ENCODE peak calls at places on chromosomes 7 and 10, in five cellular contexts. One of them, this sample, is unnamed.

GRCh38 chr10:132186488-132187413 is at the start of gene DPYSL4:
- DNase-seq in foreskin fibroblast: peak
- DNase-seq in stimulated activated CD4-positive, alpha-beta T cell treated with anti-CD3 and anti-CD28 coated beads, TNF-alpha, amount 100 ng/mL, for 24 hours: no peak
- DNase-seq in astrocyte of the spinal cord: no peak
- DNase-seq in AG08396: peak
- DNase-seq in this sample: no peak

GRCh38 chr10:43236176-43236850 is 30.6 kb downstream of the RASGEF1A start:
- DNase-seq in stimulated activated CD4-positive, alpha-beta T cell treated with anti-CD3 and anti-CD28 coated beads, TNF-alpha, amount 100 ng/mL, for 24 hours: no peak
- DNase-seq in foreskin fibroblast: no peak
- DNase-seq in AG08396: no peak
- DNase-seq in astrocyte of the spinal cord: no peak
- DNase-seq in this sample: no peak

GRCh38 chr10:71064413-71065118 is 147.8 kb upstream of the UNC5B start:
- DNase-seq in foreskin fibroblast: no peak
- DNase-seq in astrocyte of the spinal cord: no peak
- DNase-seq in AG08396: no peak
- DNase-seq in stimulated activated CD4-positive, alpha-beta T cell treated with anti-CD3 and anti-CD28 coated beads, TNF-alpha, amount 100 ng/mL, for 24 hours: no peak
- DNase-seq in this sample: no peak

GRCh38 chr7:45163692-45164052 is 6.1 kb downstream of the RAMP3 start:
- DNase-seq in foreskin fibroblast: no peak
- DNase-seq in AG08396: no peak
- DNase-seq in astrocyte of the spinal cord: no peak
- DNase-seq in stimulated activated CD4-positive, alpha-beta T cell treated with anti-CD3 and anti-CD28 coated beads, TNF-alpha, amount 100 ng/mL, for 24 hours: no peak
- DNase-seq in this sample: no peak

GRCh38 chr7:101216860-101217387 is 457 bp downstream of the PLOD3 start:
- DNase-seq in astrocyte of the spinal cord: no peak
- DNase-seq in AG08396: no peak
- DNase-seq in stimulated activated CD4-positive, alpha-beta T cell treated with anti-CD3 and anti-CD28 coated beads, TNF-alpha, amount 100 ng/mL, for 24 hours: no peak
- DNase-seq in foreskin fibroblast: no peak
- DNase-seq in this sample: peak

GRCh38 chr7:45267262-45267661 is 109.7 kb downstream of the RAMP3 start:
- DNase-seq in stimulated activated CD4-positive, alpha-beta T cell treated with anti-CD3 and anti-CD28 coated beads, TNF-alpha, amount 100 ng/mL, for 24 hours: no peak
- DNase-seq in foreskin fibroblast: peak
- DNase-seq in astrocyte of the spinal cord: peak
- DNase-seq in AG08396: peak
- DNase-seq in this sample: no peak

GRCh38 chr7:72308986-72309385 is 103.2 kb downstream of the CALN1 start:
- DNase-seq in astrocyte of the spinal cord: no peak
- DNase-seq in foreskin fibroblast: no peak
- DNase-seq in AG08396: no peak
- DNase-seq in stimulated activated CD4-positive, alpha-beta T cell treated with anti-CD3 and anti-CD28 coated beads, TNF-alpha, amount 100 ng/mL, for 24 hours: no peak
- DNase-seq in this sample: no peak

GRCh38 chr7:75955293-75955938 is 39.0 kb downstream of the TMEM120A start:
- DNase-seq in stimulated activated CD4-positive, alpha-beta T cell treated with anti-CD3 and anti-CD28 coated beads, TNF-alpha, amount 100 ng/mL, for 24 hours: no peak
- DNase-seq in astrocyte of the spinal cord: no peak
- DNase-seq in AG08396: no peak
- DNase-seq in foreskin fibroblast: no peak
- DNase-seq in this sample: no peak

GRCh38 chr7:74101061-74101681 is 17.6 kb downstream of the LIMK1 start:
- DNase-seq in AG08396: no peak
- DNase-seq in stimulated activated CD4-positive, alpha-beta T cell treated with anti-CD3 and anti-CD28 coated beads, TNF-alpha, amount 100 ng/mL, for 24 hours: no peak
- DNase-seq in astrocyte of the spinal cord: no peak
- DNase-seq in foreskin fibroblast: peak
- DNase-seq in this sample: peak

GRCh38 chr10:121614746-121615145 is 16.5 kb upstream of the FGFR2 start:
- DNase-seq in foreskin fibroblast: no peak
- DNase-seq in AG08396: no peak
- DNase-seq in stimulated activated CD4-positive, alpha-beta T cell treated with anti-CD3 and anti-CD28 coated beads, TNF-alpha, amount 100 ng/mL, for 24 hours: no peak
- DNase-seq in astrocyte of the spinal cord: no peak
- DNase-seq in this sample: no peak

GRCh38 chr7:8201846-8202441 is 60.0 kb downstream of the ICA1 start:
- DNase-seq in astrocyte of the spinal cord: no peak
- DNase-seq in stimulated activated CD4-positive, alpha-beta T cell treated with anti-CD3 and anti-CD28 coated beads, TNF-alpha, amount 100 ng/mL, for 24 hours: no peak
- DNase-seq in foreskin fibroblast: no peak
- DNase-seq in AG08396: no peak
- DNase-seq in this sample: no peak

GRCh38 chr7:132485600-132486594 is 90.4 kb downstream of the PLXNA4 start:
- DNase-seq in AG08396: no peak
- DNase-seq in astrocyte of the spinal cord: no peak
- DNase-seq in foreskin fibroblast: no peak
- DNase-seq in stimulated activated CD4-positive, alpha-beta T cell treated with anti-CD3 and anti-CD28 coated beads, TNF-alpha, amount 100 ng/mL, for 24 hours: no peak
- DNase-seq in this sample: no peak

GRCh38 chr7:135509589-135509838 is 388 bp downstream of the CNOT4 start:
- DNase-seq in stimulated activated CD4-positive, alpha-beta T cell treated with anti-CD3 and anti-CD28 coated beads, TNF-alpha, amount 100 ng/mL, for 24 hours: no peak
- DNase-seq in foreskin fibroblast: no peak
- DNase-seq in AG08396: peak
- DNase-seq in astrocyte of the spinal cord: no peak
- DNase-seq in this sample: no peak

GRCh38 chr7:100446040-100446439 is 9.7 kb upstream of the PPP1R35 start:
- DNase-seq in foreskin fibroblast: peak
- DNase-seq in stimulated activated CD4-positive, alpha-beta T cell treated with anti-CD3 and anti-CD28 coated beads, TNF-alpha, amount 100 ng/mL, for 24 hours: no peak
- DNase-seq in AG08396: no peak
- DNase-seq in astrocyte of the spinal cord: no peak
- DNase-seq in this sample: no peak

This sample was measured in SJCRH30.